ENCODE peak calls at places on chromosomes 7 and 10, in four cellular contexts. One of them, this sample, is unnamed.

GRCh38 chr10:133269367-133269766 is 7.3 kb downstream of the ADAM8 start:
- DNase-seq in astrocyte of the spinal cord: no peak
- DNase-seq in transverse colon: no peak
- DNase-seq in nephron progenitor cell: no peak
- DNase-seq in this sample: no peak

GRCh38 chr7:140349172-140349771 is 49.1 kb downstream of the SLC37A3 start:
- DNase-seq in transverse colon: no peak
- DNase-seq in nephron progenitor cell: no peak
- DNase-seq in astrocyte of the spinal cord: peak
- DNase-seq in this sample: no peak

GRCh38 chr7:138285129-138285528 is 174.9 kb upstream of the TRIM24 start:
- DNase-seq in astrocyte of the spinal cord: no peak
- DNase-seq in nephron progenitor cell: no peak
- DNase-seq in transverse colon: no peak
- DNase-seq in this sample: no peak

GRCh38 chr7:77537136-77537594 is at the start of gene PTPN12:
- DNase-seq in astrocyte of the spinal cord: no peak
- DNase-seq in transverse colon: no peak
- DNase-seq in nephron progenitor cell: no peak
- DNase-seq in this sample: no peak

GRCh38 chr7:135445690-135446089 is 64.2 kb downstream of the CNOT4 start:
- DNase-seq in nephron progenitor cell: no peak
- DNase-seq in transverse colon: no peak
- DNase-seq in astrocyte of the spinal cord: no peak
- DNase-seq in this sample: no peak

GRCh38 chr10:101780818-101781654 is 2.2 kb downstream of the NPM3 start:
- DNase-seq in astrocyte of the spinal cord: peak
- DNase-seq in transverse colon: peak
- DNase-seq in nephron progenitor cell: peak
- DNase-seq in this sample: peak

GRCh38 chr7:114539575-114539974 is 125.0 kb downstream of the FOXP2 start:
- DNase-seq in astrocyte of the spinal cord: peak
- DNase-seq in nephron progenitor cell: no peak
- DNase-seq in transverse colon: peak
- DNase-seq in this sample: peak

GRCh38 chr7:64876792-64877713 is 26.0 kb upstream of the ZNF273 start:
- DNase-seq in astrocyte of the spinal cord: no peak
- DNase-seq in nephron progenitor cell: peak
- DNase-seq in transverse colon: peak
- DNase-seq in this sample: peak

GRCh38 chr7:133310232-133310852 is 57.5 kb downstream of the EXOC4 start:
- DNase-seq in transverse colon: no peak
- DNase-seq in astrocyte of the spinal cord: peak
- DNase-seq in nephron progenitor cell: no peak
- DNase-seq in this sample: no peak

GRCh38 chr7:74707216-74707615 is 49.7 kb downstream of the GTF2I start:
- DNase-seq in astrocyte of the spinal cord: no peak
- DNase-seq in nephron progenitor cell: no peak
- DNase-seq in transverse colon: no peak
- DNase-seq in this sample: no peak

GRCh38 chr10:97584060-97584797 is at the start of gene HOGA1:
- DNase-seq in nephron progenitor cell: peak
- DNase-seq in transverse colon: no peak
- DNase-seq in astrocyte of the spinal cord: peak
- DNase-seq in this sample: no peak

GRCh38 chr7:131691454-131692130 is 135.2 kb upstream of the PODXL start:
- DNase-seq in transverse colon: no peak
- DNase-seq in astrocyte of the spinal cord: no peak
- DNase-seq in nephron progenitor cell: no peak
- DNase-seq in this sample: no peak

GRCh38 chr7:22723171-22723601 is 3.8 kb upstream of the IL6 start:
- DNase-seq in transverse colon: peak
- DNase-seq in nephron progenitor cell: no peak
- DNase-seq in astrocyte of the spinal cord: peak
- DNase-seq in this sample: no peak

GRCh38 chr10:123139521-123140163 is 3.9 kb downstream of the HMX3 start:
- DNase-seq in transverse colon: peak
- DNase-seq in nephron progenitor cell: peak
- DNase-seq in astrocyte of the spinal cord: no peak
- DNase-seq in this sample: no peak

GRCh38 chr7:127047521-127047920 is 205.2 kb downstream of the GRM8 start:
- DNase-seq in transverse colon: no peak
- DNase-seq in nephron progenitor cell: no peak
- DNase-seq in astrocyte of the spinal cord: no peak
- DNase-seq in this sample: no peak

GRCh38 chr7:13774976-13775375 is 214.5 kb downstream of the ETV1 start:
- DNase-seq in transverse colon: no peak
- DNase-seq in astrocyte of the spinal cord: no peak
- DNase-seq in nephron progenitor cell: no peak
- DNase-seq in this sample: no peak

GRCh38 chr7:128665057-128665456 is 7.0 kb upstream of the GARIN1A start:
- DNase-seq in transverse colon: no peak
- DNase-seq in astrocyte of the spinal cord: no peak
- DNase-seq in nephron progenitor cell: no peak
- DNase-seq in this sample: no peak

GRCh38 chr10:26215923-26216576 is 524 bp upstream of the GAD2 start:
- DNase-seq in nephron progenitor cell: peak
- DNase-seq in transverse colon: no peak
- DNase-seq in astrocyte of the spinal cord: peak
- DNase-seq in this sample: peak

GRCh38 chr7:44561962-44562621 is 11.6 kb downstream of the DDX56 start:
- DNase-seq in astrocyte of the spinal cord: no peak
- DNase-seq in nephron progenitor cell: no peak
- DNase-seq in transverse colon: peak
- DNase-seq in this sample: no peak

GRCh38 chr10:25082276-25083204 is 66.1 kb downstream of the THNSL1 start:
- DNase-seq in astrocyte of the spinal cord: no peak
- DNase-seq in transverse colon: no peak
- DNase-seq in nephron progenitor cell: peak
- DNase-seq in this sample: no peak

GRCh38 chr7:26588511-26588910 is 275.9 kb downstream of the SKAP2 start:
- DNase-seq in astrocyte of the spinal cord: no peak
- DNase-seq in transverse colon: no peak
- DNase-seq in nephron progenitor cell: no peak
- DNase-seq in this sample: peak

GRCh38 chr7:123958186-123958703 is 33.2 kb downstream of the SPAM1 start:
- DNase-seq in nephron progenitor cell: no peak
- DNase-seq in astrocyte of the spinal cord: no peak
- DNase-seq in transverse colon: no peak
- DNase-seq in this sample: no peak

GRCh38 chr10:128064615-128065580 is 61.3 kb downstream of the MKI67 start:
- DNase-seq in nephron progenitor cell: no peak
- DNase-seq in transverse colon: peak
- DNase-seq in astrocyte of the spinal cord: peak
- DNase-seq in this sample: no peak

GRCh38 chr10:34994565-34995142 is 95.5 kb downstream of the CUL2 start:
- DNase-seq in astrocyte of the spinal cord: peak
- DNase-seq in transverse colon: peak
- DNase-seq in nephron progenitor cell: peak
- DNase-seq in this sample: peak
- TF ChIP-seq CTCF in astrocyte of the spinal cord: peak
- TF ChIP-seq CTCF in transverse colon: peak
- TF ChIP-seq CTCF in nephron progenitor cell: peak
- TF ChIP-seq CTCF in this sample: peak

GRCh38 chr10:96252730-96253129 is 18.6 kb downstream of the BLNK start:
- DNase-seq in transverse colon: no peak
- DNase-seq in astrocyte of the spinal cord: no peak
- DNase-seq in nephron progenitor cell: no peak
- DNase-seq in this sample: no peak
- TF ChIP-seq CTCF in transverse colon: no peak
- TF ChIP-seq CTCF in astrocyte of the spinal cord: no peak
- TF ChIP-seq CTCF in nephron progenitor cell: no peak
- TF ChIP-seq CTCF in this sample: no peak

GRCh38 chr7:151679073-151679708 is 159.5 kb upstream of the RHEB start:
- DNase-seq in astrocyte of the spinal cord: no peak
- DNase-seq in transverse colon: no peak
- DNase-seq in nephron progenitor cell: no peak
- DNase-seq in this sample: no peak
- TF ChIP-seq CTCF in astrocyte of the spinal cord: no peak
- TF ChIP-seq CTCF in transverse colon: no peak
- TF ChIP-seq CTCF in nephron progenitor cell: no peak
- TF ChIP-seq CTCF in this sample: no peak

GRCh38 chr10:73065441-73065840 is 31.2 kb downstream of the P4HA1 start:
- DNase-seq in nephron progenitor cell: no peak
- DNase-seq in transverse colon: no peak
- DNase-seq in astrocyte of the spinal cord: no peak
- DNase-seq in this sample: no peak

GRCh38 chr10:73060173-73060572 is 36.5 kb downstream of the P4HA1 start:
- DNase-seq in nephron progenitor cell: no peak
- DNase-seq in transverse colon: no peak
- DNase-seq in astrocyte of the spinal cord: no peak
- DNase-seq in this sample: no peak

GRCh38 chr10:73058057-73058591 is 38.5 kb downstream of the P4HA1 start:
- DNase-seq in astrocyte of the spinal cord: no peak
- DNase-seq in transverse colon: no peak
- DNase-seq in nephron progenitor cell: no peak
- DNase-seq in this sample: no peak

GRCh38 chr10:73061743-73062142 is 34.9 kb downstream of the P4HA1 start:
- DNase-seq in astrocyte of the spinal cord: no peak
- DNase-seq in transverse colon: no peak
- DNase-seq in nephron progenitor cell: no peak
- DNase-seq in this sample: no peak

DNA sequence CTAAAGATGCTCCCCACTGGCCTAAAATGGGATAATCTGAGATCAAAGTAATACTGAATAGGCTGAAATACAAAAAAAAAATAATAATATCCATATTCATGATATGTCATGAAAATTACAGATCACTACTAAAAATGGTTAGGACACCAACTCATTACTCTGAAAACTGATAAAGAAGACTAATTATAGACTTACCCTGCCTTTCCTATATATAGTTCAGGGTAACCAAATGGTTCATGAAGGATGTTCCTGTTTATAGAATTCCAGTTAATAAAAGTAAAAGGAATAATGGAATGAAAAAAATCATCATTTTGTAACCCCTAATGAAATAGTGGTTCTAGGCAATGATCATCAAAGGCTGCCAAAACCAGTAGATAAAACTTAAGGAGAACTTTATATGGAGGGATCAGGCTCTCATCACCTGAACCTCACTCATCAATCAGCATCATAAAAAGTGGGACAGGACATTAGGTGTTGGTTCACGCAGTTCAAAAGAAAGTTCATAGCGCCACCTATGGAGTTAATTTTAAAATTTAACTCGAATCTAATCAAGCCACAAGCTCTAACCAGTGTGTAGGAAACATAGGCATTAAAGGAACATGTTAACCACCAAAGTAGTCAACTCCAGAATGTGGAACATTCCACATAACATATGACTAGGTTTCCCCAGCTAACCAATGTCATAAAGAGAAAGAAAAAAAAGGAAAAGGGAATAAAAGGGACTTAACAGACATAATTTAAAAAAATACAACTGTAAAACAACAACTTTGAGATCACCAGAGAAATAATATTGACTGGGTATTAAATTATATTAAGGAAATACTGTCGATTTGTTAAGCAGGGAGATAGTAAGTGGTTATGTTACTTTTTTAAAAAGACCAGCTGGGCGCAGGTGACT is 35.7 kb downstream of the P4HA1 start:
- DNase-seq in astrocyte of the spinal cord: peak
- DNase-seq in transverse colon: no peak
- DNase-seq in nephron progenitor cell: no peak
- DNase-seq in this sample: no peak
- TF ChIP-seq CTCF in astrocyte of the spinal cord: peak
- TF ChIP-seq CTCF in transverse colon: peak
- TF ChIP-seq CTCF in nephron progenitor cell: no peak
- TF ChIP-seq CTCF in this sample: peak

DNA sequence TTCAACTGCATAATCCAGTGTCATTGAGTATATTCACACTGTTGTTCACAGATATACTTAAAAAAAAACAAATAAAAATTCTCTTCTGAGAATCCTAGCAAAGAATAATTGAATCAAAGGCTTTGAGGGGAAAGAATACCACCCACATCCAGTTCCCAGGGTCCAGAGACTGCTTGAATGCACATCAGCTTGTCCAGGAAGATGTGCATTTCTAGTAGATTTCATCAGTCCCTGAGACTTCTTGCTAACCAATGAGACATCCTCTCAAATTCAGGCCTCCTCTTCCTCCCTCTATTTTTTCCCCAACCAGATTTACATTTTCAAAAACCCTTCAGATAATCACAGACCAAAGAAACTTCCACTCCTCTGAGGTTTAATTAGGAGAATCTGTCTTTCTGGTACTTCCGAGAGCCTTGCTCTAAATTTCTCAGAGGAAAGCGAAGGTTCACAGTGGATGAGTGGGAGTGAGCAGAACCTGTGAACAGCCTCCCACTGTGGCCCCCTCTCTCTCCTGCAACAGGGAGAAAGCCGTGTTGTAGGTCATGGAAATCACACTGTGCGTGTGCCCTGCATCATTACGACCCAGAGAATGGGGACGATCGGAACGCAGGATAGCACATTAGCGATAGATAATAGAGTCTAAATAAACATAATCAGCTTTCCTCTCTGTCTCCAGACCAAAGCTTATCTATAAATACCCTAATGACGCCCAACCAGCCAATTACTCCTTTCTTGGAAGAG is 212.4 kb downstream of the EMX2 start:
- DNase-seq in astrocyte of the spinal cord: no peak
- DNase-seq in nephron progenitor cell: no peak
- DNase-seq in transverse colon: no peak
- DNase-seq in this sample: no peak
- TF ChIP-seq CTCF in astrocyte of the spinal cord: no peak
- TF ChIP-seq CTCF in nephron progenitor cell: no peak
- TF ChIP-seq CTCF in transverse colon: no peak
- TF ChIP-seq CTCF in this sample: no peak

DNA sequence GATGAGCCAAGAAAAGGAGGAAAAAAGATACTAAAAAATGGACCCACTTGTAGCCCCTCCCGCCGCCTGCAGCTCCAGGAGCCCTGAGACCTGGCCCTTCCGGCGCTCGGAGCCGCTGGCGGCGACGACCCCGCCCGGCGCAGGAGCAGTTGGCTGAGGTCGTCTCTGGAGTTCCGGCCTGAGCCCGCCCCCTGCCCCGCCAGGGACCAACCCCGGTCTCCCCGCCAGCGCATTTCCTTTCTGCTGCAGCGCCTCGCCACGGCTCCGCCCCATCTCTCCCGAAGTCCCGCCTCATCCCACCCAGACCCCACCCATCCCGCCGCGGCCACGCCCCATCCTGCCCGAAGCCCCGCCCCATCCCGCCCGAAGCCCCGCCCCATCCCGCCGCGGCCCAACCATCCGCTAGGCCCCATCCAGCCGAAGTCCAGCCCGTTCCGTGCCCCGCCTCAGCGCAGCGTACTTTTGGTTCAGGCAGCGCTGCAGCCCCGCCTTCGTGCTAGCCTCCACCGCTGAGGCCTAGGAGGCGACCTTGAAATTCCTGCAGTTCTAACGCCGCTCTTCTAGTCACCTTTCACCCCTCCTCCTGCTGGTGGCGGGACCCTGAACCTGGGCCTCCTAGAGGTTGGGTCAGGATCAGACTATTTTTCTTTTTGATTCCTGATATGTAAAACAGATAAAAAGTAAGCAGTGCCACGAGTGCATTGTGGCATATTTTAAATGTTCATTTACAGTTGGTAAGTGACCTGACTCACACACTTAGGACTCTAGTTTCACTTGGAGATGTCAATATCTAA is at the start of gene STN1:
- DNase-seq in nephron progenitor cell: peak
- DNase-seq in transverse colon: peak
- DNase-seq in astrocyte of the spinal cord: peak
- DNase-seq in this sample: peak
- TF ChIP-seq CTCF in nephron progenitor cell: peak
- TF ChIP-seq CTCF in transverse colon: no peak
- TF ChIP-seq CTCF in astrocyte of the spinal cord: no peak
- TF ChIP-seq CTCF in this sample: peak